ENCODE peak calls at places on chromosomes 1 and 21, in nine cellular contexts. E, T, I, X, F, P, R, C and J are unnamed samples. For H3K9me3, the result is how much of the 10 kb centered on the place peaks cover.

GRCh38 chr1:980602-981395 is 1.1 kb downstream of the PERM1 start:
- DNase-seq in X (no peak), P (peak), F (no peak), C (no peak), E (no peak), T (peak), R (no peak), I (no peak), J (no peak)

GRCh38 chr1:160652924-160653619 is 6.2 kb upstream of the SLAMF1 start:
- DNase-seq in T (no peak), E (peak), P (no peak), F (no peak), X (no peak), R (no peak), I (no peak), C (no peak), J (no peak)

GRCh38 chr1:40032240-40032891 is 8.2 kb upstream of the CAP1 start:
- DNase-seq in C (peak), T (no peak), F (peak), P (no peak), X (no peak), I (no peak), E (peak), R (peak), J (peak)

GRCh38 chr1:114671011-114671938 is 1.4 kb upstream of the DENND2C start:
- DNase-seq in T (no peak), C (no peak), E (no peak), F (no peak), X (no peak), R (peak), P (no peak), I (no peak), J (no peak)

GRCh38 chr21:44029460-44030087 is 17.5 kb downstream of the TRAPPC10 start:
- DNase-seq in C (no peak), R (no peak), E (no peak), F (no peak), P (no peak), X (no peak), I (no peak), T (no peak), J (no peak)

GRCh38 chr1:209585672-209586071 is 2.2 kb downstream of the CAMK1G start:
- DNase-seq in X (no peak), F (no peak), R (peak), I (peak), T (peak), P (peak), C (peak), E (peak), J (peak)

GRCh38 chr1:240998024-240998423 is 359.0 kb downstream of the RGS7 start:
- DNase-seq in X (no peak), P (no peak), I (no peak), R (peak), C (no peak), T (no peak), F (no peak), E (no peak), J (no peak)

GRCh38 chr1:98276514-98276913 is 355.7 kb upstream of the DPYD start:
- DNase-seq in X (no peak), I (no peak), T (no peak), F (no peak), E (peak), P (no peak), C (no peak), R (no peak), J (peak)

GRCh38 chr1:53198241-53198651 is 1.6 kb downstream of the CPT2 start:
- DNase-seq in X (no peak), R (peak), I (no peak), E (no peak), C (no peak), T (no peak), F (no peak), P (no peak), J (no peak)

GRCh38 chr21:25687787-25688186 is 46.9 kb downstream of the ATP5PF start:
- DNase-seq in F (no peak), P (no peak), T (no peak), C (no peak), I (no peak), R (no peak), X (no peak), E (no peak), J (no peak)

GRCh38 chr1:30791853-30792252 is 34.3 kb upstream of the LAPTM5 start:
- DNase-seq in E (no peak), I (no peak), X (no peak), F (no peak), T (no peak), R (no peak), P (peak), C (no peak), J (no peak)

GRCh38 chr1:178362784-178363183 is 134.0 kb downstream of the CLEC20A start:
- DNase-seq in R (peak), I (no peak), C (no peak), T (no peak), X (no peak), E (no peak), F (no peak), P (no peak), J (no peak)

GRCh38 chr1:67463298-67463960 is 33.2 kb upstream of the SERBP1 start:
- DNase-seq in F (no peak), X (no peak), C (no peak), R (peak), E (peak), T (no peak), P (no peak), I (no peak), J (peak)

GRCh38 chr1:87328121-87329050 is at the start of gene LMO4:
- DNase-seq in R (peak), E (peak), T (peak), P (peak), I (peak), X (peak), C (peak), F (peak), J (peak)

GRCh38 chr1:116440731-116441130 is 67.7 kb downstream of the ATP1A1 start:
- DNase-seq in P (no peak), I (no peak), R (no peak), F (no peak), T (no peak), C (no peak), E (no peak), X (no peak), J (no peak)
- H3K9me3 ChIP-seq in P (under half), I (under half), R (under half), F (under half), T (under half), C (under half), E (under half), X (under half), J (under half)

GRCh38 chr1:248589334-248589733 is 8.2 kb downstream of the OR2T10 start:
- DNase-seq in C (no peak), P (no peak), I (no peak), E (no peak), F (no peak), X (no peak), T (no peak), R (no peak), J (no peak)

GRCh38 chr1:248590055-248590454 is 7.4 kb downstream of the OR2T10 start:
- DNase-seq in F (no peak), X (no peak), T (no peak), P (no peak), E (no peak), I (no peak), R (no peak), C (no peak), J (no peak)

DNA sequence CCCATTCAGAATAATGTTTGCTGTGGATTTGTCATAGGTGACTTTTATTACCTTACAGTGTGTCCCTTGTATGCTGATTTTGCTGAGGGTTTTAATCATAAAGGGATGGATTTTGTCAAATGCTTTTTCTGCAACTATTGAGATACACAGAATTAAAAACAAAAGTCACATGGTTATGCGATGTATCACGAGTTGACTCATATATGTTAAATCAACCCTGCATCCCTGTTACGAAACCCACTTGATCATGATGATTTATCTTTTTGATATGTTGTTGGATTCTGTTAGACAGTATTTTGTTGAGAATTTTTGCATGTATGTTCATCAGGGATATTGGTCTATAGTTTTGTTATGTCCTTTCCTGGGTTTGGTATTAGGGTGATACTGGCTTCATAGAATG is 10.7 kb upstream of the OR2T34 start:
- DNase-seq in T (no peak), X (no peak), I (no peak), E (no peak), C (no peak), P (no peak), F (no peak), R (no peak), J (no peak)
- H3K9me3 ChIP-seq in T (under half), X (under half), I (under half), E (half or more), C (under half), P (under half), F (under half), R (under half), J (under half)

GRCh38 chr1:49297783-49298182 is 521.1 kb upstream of the BEND5 start:
- DNase-seq in I (no peak), E (peak), P (no peak), T (no peak), C (no peak), F (no peak), R (no peak), X (no peak), J (no peak)

GRCh38 chr1:49293016-49293415 is 516.3 kb upstream of the BEND5 start:
- DNase-seq in E (no peak), R (no peak), I (no peak), C (no peak), T (no peak), P (no peak), X (no peak), F (no peak), J (no peak)

GRCh38 chr1:49298304-49298703 is 521.6 kb upstream of the BEND5 start:
- DNase-seq in R (peak), I (peak), E (no peak), T (no peak), P (no peak), C (peak), X (no peak), F (no peak), J (no peak)

DNA sequence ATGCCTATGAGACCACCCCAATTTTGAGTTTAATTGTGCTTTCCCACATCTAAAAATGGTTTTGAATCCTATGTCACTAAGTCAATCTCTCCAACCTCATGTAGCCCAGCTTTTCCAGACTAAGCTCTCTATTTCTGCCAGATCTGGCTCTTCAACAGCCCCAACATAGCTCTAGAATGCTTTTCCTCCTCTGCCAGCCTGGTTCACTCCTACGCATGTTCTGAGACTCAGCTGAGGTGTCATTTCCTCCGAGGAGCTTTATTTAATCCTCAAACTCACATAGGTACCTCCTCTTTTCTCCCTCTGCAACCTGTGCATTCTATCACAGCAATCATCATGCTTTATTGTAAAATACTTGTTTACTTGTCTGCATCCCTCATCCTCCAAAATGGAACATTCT is 517.8 kb upstream of the BEND5 start:
- DNase-seq in E (no peak), T (no peak), I (no peak), X (no peak), F (no peak), P (no peak), C (no peak), R (no peak), J (no peak)
- H3K9me3 ChIP-seq in E (half or more), T (under half), I (under half), X (under half), F (under half), P (under half), C (under half), R (under half), J (under half)

DNA sequence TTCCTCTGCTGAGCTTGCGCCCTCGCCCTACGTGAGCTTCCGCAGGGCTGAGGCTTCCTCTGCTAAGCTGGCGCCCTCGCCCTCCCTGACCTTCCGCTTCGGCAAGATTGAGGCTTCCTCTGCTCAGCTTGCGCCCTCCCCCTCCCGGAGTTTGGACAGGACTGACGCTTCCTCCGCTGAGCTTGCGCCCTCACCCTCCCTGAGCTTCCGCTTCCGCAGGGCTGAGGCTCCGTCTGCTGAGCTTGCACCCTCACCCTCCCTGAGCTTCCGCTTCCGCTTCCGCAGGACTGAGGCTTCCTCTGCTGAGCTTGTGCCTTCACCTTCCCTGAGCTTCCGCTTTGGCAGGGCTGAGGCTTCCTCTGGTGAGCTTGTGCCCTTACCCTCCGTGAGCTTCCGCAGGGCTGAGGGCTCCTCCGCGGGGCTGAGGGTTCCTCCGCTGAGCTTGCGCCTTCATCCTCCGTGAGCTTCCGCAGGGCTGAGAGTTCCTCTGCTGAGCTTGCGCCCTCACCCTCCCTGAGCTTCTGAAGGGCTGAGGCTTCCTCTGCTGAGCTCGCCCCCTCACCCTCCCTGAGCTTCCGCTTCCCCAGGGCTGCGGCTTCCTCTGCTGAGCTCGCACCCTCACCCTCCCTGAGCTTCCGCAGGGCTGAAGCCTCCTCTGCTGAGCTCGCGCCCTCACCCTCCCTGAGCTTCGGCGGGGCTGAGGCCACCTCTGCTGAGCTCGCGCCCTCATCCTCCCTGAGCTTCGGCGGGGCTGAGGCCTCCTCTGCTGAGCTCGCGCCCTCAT is 753.6 kb upstream of the TPTE start:
- DNase-seq in R (no peak), I (no peak), F (no peak), X (no peak), C (no peak), P (no peak), T (no peak), E (no peak), J (no peak)
- H3K9me3 ChIP-seq in R (under half), I (under half), F (under half), X (under half), C (half or more), P (under half), T (under half), E (half or more), J (under half)